ENCODE peak calls at places on chromosomes 16 and 17, in nine cellular contexts. R is stimulated activated CD4-positive, alpha-beta T cell treated with anti-CD3 and anti-CD28 coated beads, Interleukin-4, amount 100 ng/mL, for 48 hours; W is amniotic stem cell; J is ACHN; S is occipital lobe; A is HTR-8/SVneo; N is GM12892; C is neural crest cell; I is right atrium auricular region. P is an unnamed sample.

GRCh38 chr16:88758227-88758943 is 26.6 kb downstream of the PIEZO1 start:
- DNase-seq in J (peak), A (no peak), R (no peak), S (no peak), C (no peak), N (no peak), W (peak), I (no peak), P (no peak)

GRCh38 chr17:74455025-74455585 is 11.3 kb upstream of the CD300A start:
- DNase-seq in C (no peak), J (no peak), N (no peak), I (no peak), R (no peak), W (no peak), A (no peak), S (no peak), P (no peak)

GRCh38 chr17:75396025-75396424 is 9.5 kb downstream of the GRB2 start:
- DNase-seq in W (no peak), R (no peak), I (no peak), J (no peak), C (no peak), S (no peak), N (no peak), A (no peak), P (no peak)

GRCh38 chr16:89431158-89431584 is 59.2 kb downstream of the ANKRD11 start:
- DNase-seq in S (no peak), R (no peak), A (no peak), N (no peak), C (no peak), W (peak), J (no peak), I (no peak), P (no peak)

GRCh38 chr16:9053006-9053601 is 38.3 kb upstream of the HAPSTR1 start:
- DNase-seq in I (peak), N (no peak), A (peak), C (peak), S (no peak), R (no peak), J (no peak), W (no peak), P (no peak)

GRCh38 chr16:75481475-75481874 is 13.8 kb downstream of the CHST6 start:
- DNase-seq in C (no peak), W (no peak), R (no peak), A (no peak), N (no peak), J (no peak), I (no peak), S (no peak), P (no peak)

GRCh38 chr16:11353158-11353557 is 7.9 kb downstream of the RMI2 start:
- DNase-seq in W (no peak), J (no peak), R (no peak), N (no peak), C (no peak), A (no peak), S (no peak), I (no peak), P (no peak)

GRCh38 chr16:70746708-70747424 is 54.1 kb downstream of the VAC14 start:
- DNase-seq in S (no peak), C (no peak), A (peak), N (no peak), I (peak), J (peak), W (no peak), R (no peak), P (no peak)

GRCh38 chr16:50367777-50368409 is 895 bp downstream of the BRD7 start:
- DNase-seq in N (no peak), R (no peak), W (no peak), S (no peak), A (no peak), J (peak), I (no peak), C (no peak), P (no peak)

GRCh38 chr17:737561-738113 is 5.2 kb downstream of the TLCD3A start:
- DNase-seq in W (no peak), S (no peak), A (no peak), N (no peak), C (no peak), I (no peak), J (no peak), R (no peak), P (no peak)

P was measured in GM18507.